ENCODE peak calls at places on chromosomes 13 and 19, in four cellular contexts. One of them, this sample, is unnamed.

GRCh38 chr19:3644351-3645066 is 17.9 kb upstream of the CACTIN start:
- DNase-seq in AG10803: peak; percentile 24
- DNase-seq in stimulated activated CD8-positive, alpha-beta memory T cell treated with anti-CD3 and anti-CD28 coated beads, Interleukin-2, amount 100 ng/mL, for 1 hour: no peak
- DNase-seq in skeletal muscle cell: no peak
- DNase-seq in this sample: no peak

GRCh38 chr19:31459430-31459829 is 110.2 kb upstream of the TSHZ3 start:
- DNase-seq in skeletal muscle cell: no peak
- DNase-seq in stimulated activated CD8-positive, alpha-beta memory T cell treated with anti-CD3 and anti-CD28 coated beads, Interleukin-2, amount 100 ng/mL, for 1 hour: no peak
- DNase-seq in AG10803: no peak
- DNase-seq in this sample: no peak

GRCh38 chr13:52665325-52665724 is 12.7 kb downstream of the SUGT1 start:
- DNase-seq in AG10803: peak; percentile 38
- DNase-seq in skeletal muscle cell: no peak
- DNase-seq in stimulated activated CD8-positive, alpha-beta memory T cell treated with anti-CD3 and anti-CD28 coated beads, Interleukin-2, amount 100 ng/mL, for 1 hour: no peak
- DNase-seq in this sample: peak; percentile 0

GRCh38 chr13:97116754-97117153 is 105.4 kb upstream of the MBNL2 start:
- DNase-seq in stimulated activated CD8-positive, alpha-beta memory T cell treated with anti-CD3 and anti-CD28 coated beads, Interleukin-2, amount 100 ng/mL, for 1 hour: no peak
- DNase-seq in AG10803: peak; percentile 33
- DNase-seq in skeletal muscle cell: peak; percentile 22
- DNase-seq in this sample: no peak

GRCh38 chr13:42215578-42216421 is 56.2 kb upstream of the AKAP11 start:
- DNase-seq in stimulated activated CD8-positive, alpha-beta memory T cell treated with anti-CD3 and anti-CD28 coated beads, Interleukin-2, amount 100 ng/mL, for 1 hour: no peak
- DNase-seq in skeletal muscle cell: peak; percentile 8
- DNase-seq in AG10803: peak; percentile 33
- DNase-seq in this sample: no peak

GRCh38 chr19:18700501-18701249 is 17.2 kb downstream of the CRTC1 start:
- DNase-seq in stimulated activated CD8-positive, alpha-beta memory T cell treated with anti-CD3 and anti-CD28 coated beads, Interleukin-2, amount 100 ng/mL, for 1 hour: peak; percentile 31
- DNase-seq in skeletal muscle cell: no peak
- DNase-seq in AG10803: peak; percentile 54
- DNase-seq in this sample: peak; percentile 90

GRCh38 chr19:30360378-30361106 is 11.6 kb upstream of the ZNF536 start:
- DNase-seq in skeletal muscle cell: no peak
- DNase-seq in AG10803: peak; percentile 21
- DNase-seq in stimulated activated CD8-positive, alpha-beta memory T cell treated with anti-CD3 and anti-CD28 coated beads, Interleukin-2, amount 100 ng/mL, for 1 hour: no peak
- DNase-seq in this sample: no peak

GRCh38 chr13:76928456-76928855 is 19.9 kb upstream of the ACOD1 start:
- DNase-seq in skeletal muscle cell: no peak
- DNase-seq in AG10803: no peak
- DNase-seq in stimulated activated CD8-positive, alpha-beta memory T cell treated with anti-CD3 and anti-CD28 coated beads, Interleukin-2, amount 100 ng/mL, for 1 hour: no peak
- DNase-seq in this sample: no peak

GRCh38 chr19:13036366-13036976 is 41.2 kb downstream of the NFIX start:
- DNase-seq in AG10803: peak; percentile 82
- DNase-seq in stimulated activated CD8-positive, alpha-beta memory T cell treated with anti-CD3 and anti-CD28 coated beads, Interleukin-2, amount 100 ng/mL, for 1 hour: no peak
- DNase-seq in skeletal muscle cell: no peak
- DNase-seq in this sample: peak; percentile 71

GRCh38 chr19:47699360-47699917 is 13.8 kb upstream of the EHD2 start:
- DNase-seq in stimulated activated CD8-positive, alpha-beta memory T cell treated with anti-CD3 and anti-CD28 coated beads, Interleukin-2, amount 100 ng/mL, for 1 hour: no peak
- DNase-seq in skeletal muscle cell: no peak
- DNase-seq in AG10803: no peak
- DNase-seq in this sample: peak; percentile 11

GRCh38 chr19:30442715-30443114 is 70.5 kb downstream of the ZNF536 start:
- DNase-seq in AG10803: no peak
- DNase-seq in skeletal muscle cell: no peak
- DNase-seq in stimulated activated CD8-positive, alpha-beta memory T cell treated with anti-CD3 and anti-CD28 coated beads, Interleukin-2, amount 100 ng/mL, for 1 hour: no peak
- DNase-seq in this sample: no peak

GRCh38 chr13:104831823-104832222 is 1703.6 kb downstream of the EFNB2 start:
- DNase-seq in AG10803: no peak
- DNase-seq in skeletal muscle cell: no peak
- DNase-seq in stimulated activated CD8-positive, alpha-beta memory T cell treated with anti-CD3 and anti-CD28 coated beads, Interleukin-2, amount 100 ng/mL, for 1 hour: no peak
- DNase-seq in this sample: peak; percentile 82

GRCh38 chr19:28705008-28705407 is 507.9 kb downstream of the UQCRFS1 start:
- DNase-seq in stimulated activated CD8-positive, alpha-beta memory T cell treated with anti-CD3 and anti-CD28 coated beads, Interleukin-2, amount 100 ng/mL, for 1 hour: no peak
- DNase-seq in skeletal muscle cell: peak; percentile 84
- DNase-seq in AG10803: peak; percentile 85
- DNase-seq in this sample: no peak

GRCh38 chr19:14542721-14543328 is 13.4 kb downstream of the TECR start:
- DNase-seq in stimulated activated CD8-positive, alpha-beta memory T cell treated with anti-CD3 and anti-CD28 coated beads, Interleukin-2, amount 100 ng/mL, for 1 hour: no peak
- DNase-seq in skeletal muscle cell: no peak
- DNase-seq in AG10803: peak; percentile 67
- DNase-seq in this sample: no peak

GRCh38 chr13:110635405-110636002 is 20.2 kb downstream of the NAXD start:
- DNase-seq in skeletal muscle cell: no peak
- DNase-seq in AG10803: no peak
- DNase-seq in stimulated activated CD8-positive, alpha-beta memory T cell treated with anti-CD3 and anti-CD28 coated beads, Interleukin-2, amount 100 ng/mL, for 1 hour: no peak
- DNase-seq in this sample: no peak

GRCh38 chr13:27203186-27203585 is 31.6 kb upstream of the USP12 start:
- DNase-seq in skeletal muscle cell: no peak
- DNase-seq in AG10803: no peak
- DNase-seq in stimulated activated CD8-positive, alpha-beta memory T cell treated with anti-CD3 and anti-CD28 coated beads, Interleukin-2, amount 100 ng/mL, for 1 hour: no peak
- DNase-seq in this sample: no peak

This sample was measured in NCI-H524 treated with DMSO at 0.1 percent for 48 hours.